ENCODE peak calls at places on chromosomes 16 and 17, in six cellular contexts. R, A, L, J, I and E are unnamed samples.

GRCh38 chr17:48102700-48103378 is 1.6 kb upstream of the CBX1 start:
- DNase-seq in A (peak), I (no peak), J (no peak), L (peak), R (peak), E (peak)

GRCh38 chr16:17777461-17777863 is 306.7 kb upstream of the XYLT1 start:
- DNase-seq in R (no peak), I (no peak), L (no peak), A (no peak), J (no peak), E (no peak)

GRCh38 chr17:8954339-8954738 is 11.2 kb downstream of the PIK3R5 start:
- DNase-seq in L (peak), R (peak), I (peak), A (peak), J (no peak), E (peak)

GRCh38 chr17:83035722-83036121 is 43.7 kb upstream of the METRNL start:
- DNase-seq in L (no peak), R (no peak), A (no peak), J (no peak), I (no peak), E (no peak)

GRCh38 chr17:2406903-2407790 is 6.3 kb upstream of the MNT start:
- DNase-seq in L (no peak), R (no peak), A (no peak), I (peak), J (peak), E (no peak)

GRCh38 chr16:8388684-8389083 is 201.6 kb downstream of the TMEM114 start:
- DNase-seq in R (no peak), L (no peak), J (no peak), I (no peak), A (no peak), E (no peak)

GRCh38 chr16:67648088-67648763 is 3.3 kb downstream of the CARMIL2 start:
- DNase-seq in L (no peak), A (peak), R (no peak), I (no peak), J (no peak), E (no peak)

GRCh38 chr16:88941933-88942909 is 34.8 kb downstream of the CBFA2T3 start:
- DNase-seq in L (peak), I (peak), A (peak), J (peak), R (peak), E (peak)

GRCh38 chr16:56344518-56345405 is 80.6 kb downstream of the AMFR start:
- DNase-seq in R (no peak), J (no peak), A (no peak), L (no peak), I (peak), E (no peak)

GRCh38 chr17:55303701-55304145 is 39.0 kb downstream of the HLF start:
- DNase-seq in R (no peak), I (no peak), A (no peak), J (no peak), L (no peak), E (no peak)